ENCODE peak calls at places on chromosomes 7 and 10, in seven cellular contexts. One of them, this sample, is unnamed.

GRCh38 chr7:157997991-157998505 is 589.6 kb downstream of the PTPRN2 start:
- DNase-seq in tibial artery: no peak
- DNase-seq in A172: no peak
- DNase-seq in right lobe of liver: no peak
- DNase-seq in cardiac muscle cell: no peak
- DNase-seq in amniotic stem cell: no peak
- DNase-seq in kidney glomerular epithelial cell: no peak
- DNase-seq in this sample: no peak

GRCh38 chr7:131076032-131076431 is 251.6 kb upstream of the MKLN1 start:
- DNase-seq in right lobe of liver: no peak
- DNase-seq in tibial artery: no peak
- DNase-seq in cardiac muscle cell: peak; percentile 57
- DNase-seq in kidney glomerular epithelial cell: no peak
- DNase-seq in A172: peak; percentile 9
- DNase-seq in amniotic stem cell: peak; percentile 41
- DNase-seq in this sample: no peak

GRCh38 chr7:128692623-128693270 is 20.7 kb downstream of the GARIN1A start:
- DNase-seq in kidney glomerular epithelial cell: no peak
- DNase-seq in tibial artery: no peak
- DNase-seq in amniotic stem cell: no peak
- DNase-seq in A172: no peak
- DNase-seq in cardiac muscle cell: no peak
- DNase-seq in right lobe of liver: no peak
- DNase-seq in this sample: no peak

GRCh38 chr7:82375713-82376112 is 67.9 kb downstream of the CACNA2D1 start:
- DNase-seq in tibial artery: no peak
- DNase-seq in right lobe of liver: no peak
- DNase-seq in kidney glomerular epithelial cell: no peak
- DNase-seq in amniotic stem cell: no peak
- DNase-seq in A172: no peak
- DNase-seq in cardiac muscle cell: no peak
- DNase-seq in this sample: no peak

GRCh38 chr10:110368002-110368401 is 63.3 kb upstream of the SMNDC1 start:
- DNase-seq in amniotic stem cell: no peak
- DNase-seq in right lobe of liver: no peak
- DNase-seq in tibial artery: peak; percentile 17
- DNase-seq in cardiac muscle cell: peak; percentile 45
- DNase-seq in A172: no peak
- DNase-seq in kidney glomerular epithelial cell: no peak
- DNase-seq in this sample: no peak

GRCh38 chr7:70301673-70302072 is 703.4 kb downstream of the AUTS2 start:
- DNase-seq in cardiac muscle cell: no peak
- DNase-seq in tibial artery: no peak
- DNase-seq in A172: no peak
- DNase-seq in amniotic stem cell: no peak
- DNase-seq in kidney glomerular epithelial cell: no peak
- DNase-seq in right lobe of liver: no peak
- DNase-seq in this sample: no peak

GRCh38 chr7:77684030-77684429 is 12.2 kb upstream of the RSBN1L start:
- DNase-seq in amniotic stem cell: no peak
- DNase-seq in right lobe of liver: no peak
- DNase-seq in A172: no peak
- DNase-seq in cardiac muscle cell: peak; percentile 93
- DNase-seq in kidney glomerular epithelial cell: no peak
- DNase-seq in tibial artery: peak; percentile 73
- DNase-seq in this sample: no peak

GRCh38 chr10:9253121-9253520 is 1198.6 kb downstream of the GATA3 start:
- DNase-seq in amniotic stem cell: no peak
- DNase-seq in cardiac muscle cell: peak; percentile 2
- DNase-seq in kidney glomerular epithelial cell: no peak
- DNase-seq in right lobe of liver: no peak
- DNase-seq in A172: no peak
- DNase-seq in tibial artery: no peak
- DNase-seq in this sample: no peak

GRCh38 chr7:158112571-158113320 is 474.9 kb downstream of the PTPRN2 start:
- DNase-seq in kidney glomerular epithelial cell: no peak
- DNase-seq in amniotic stem cell: no peak
- DNase-seq in tibial artery: no peak
- DNase-seq in cardiac muscle cell: no peak
- DNase-seq in A172: no peak
- DNase-seq in right lobe of liver: peak; percentile 28
- DNase-seq in this sample: peak; percentile 53

GRCh38 chr7:115135769-115136410 is 214.0 kb downstream of the MDFIC start:
- DNase-seq in right lobe of liver: no peak
- DNase-seq in cardiac muscle cell: peak; percentile 17
- DNase-seq in tibial artery: no peak
- DNase-seq in kidney glomerular epithelial cell: no peak
- DNase-seq in amniotic stem cell: no peak
- DNase-seq in A172: no peak
- DNase-seq in this sample: no peak

GRCh38 chr7:12458520-12459131 is 55.0 kb upstream of the VWDE start:
- DNase-seq in tibial artery: no peak
- DNase-seq in amniotic stem cell: no peak
- DNase-seq in A172: peak; percentile 48
- DNase-seq in right lobe of liver: no peak
- DNase-seq in cardiac muscle cell: peak; percentile 58
- DNase-seq in kidney glomerular epithelial cell: peak; percentile 28
- DNase-seq in this sample: no peak

GRCh38 chr10:117409549-117410283 is 34.5 kb upstream of the PDZD8 start:
- DNase-seq in amniotic stem cell: no peak
- DNase-seq in tibial artery: no peak
- DNase-seq in A172: no peak
- DNase-seq in cardiac muscle cell: no peak
- DNase-seq in right lobe of liver: no peak
- DNase-seq in kidney glomerular epithelial cell: no peak
- DNase-seq in this sample: no peak

GRCh38 chr10:89164080-89164479 is 43.0 kb downstream of the CH25H start:
- DNase-seq in amniotic stem cell: no peak
- DNase-seq in kidney glomerular epithelial cell: no peak
- DNase-seq in cardiac muscle cell: no peak
- DNase-seq in A172: no peak
- DNase-seq in tibial artery: no peak
- DNase-seq in right lobe of liver: no peak
- DNase-seq in this sample: no peak